ENCODE peak calls at places on chromosomes 13 and 19, in nine cellular contexts. E is H1, Y is HepG2, D is sigmoid colon, U is transverse colon, J is tibial nerve, W is GM12878, Z is stomach, F is SK-N-SH. O is an unnamed sample. For H3K36me3, the result is how much of the 10 kb centered on the place peaks cover.

GRCh38 chr13:110746443-110746842 is 32.9 kb downstream of the ING1 start:
- DNase-seq in E (no peak), Y (no peak), Z (no peak), D (no peak), F (no peak), J (no peak), W (no peak), U (no peak), O (no peak)

GRCh38 chr13:52450793-52451116 is 321 bp upstream of the VPS36 start:
- DNase-seq in J (no peak), E (no peak), Y (no peak), D (no peak), U (no peak), W (no peak), Z (no peak), F (no peak), O (no peak)

GRCh38 chr19:48633148-48634035 is 3.8 kb downstream of the DBP start:
- DNase-seq in D (no peak), W (no peak), F (no peak), Z (no peak), U (peak), Y (no peak), E (no peak), J (no peak), O (peak)

GRCh38 chr13:101626925-101627555 is 174.6 kb downstream of the ITGBL1 start:
- DNase-seq in J (no peak), D (no peak), E (no peak), Y (no peak), U (no peak), W (peak), F (no peak), Z (no peak), O (no peak)

GRCh38 chr13:33508060-33508459 is 222.5 kb upstream of the STARD13 start:
- DNase-seq in E (no peak), J (no peak), W (no peak), D (no peak), U (no peak), Y (no peak), Z (no peak), F (no peak), O (no peak)

GRCh38 chr19:47110521-47111080 is 3.0 kb downstream of the ZC3H4 start:
- DNase-seq in Z (no peak), E (no peak), F (no peak), D (no peak), Y (no peak), U (no peak), J (no peak), W (no peak), O (peak)

GRCh38 chr13:46401432-46401831 is 14.4 kb upstream of the RUBCNL start:
- DNase-seq in U (no peak), Z (no peak), W (no peak), D (no peak), Y (no peak), F (no peak), J (no peak), E (no peak), O (no peak)

GRCh38 chr13:47033216-47033615 is 136.4 kb upstream of the HTR2A start:
- DNase-seq in W (no peak), Y (no peak), D (no peak), F (no peak), E (no peak), Z (no peak), J (no peak), U (no peak), O (no peak)

GRCh38 chr13:26440111-26440510 is 117.4 kb upstream of the WASF3 start:
- DNase-seq in E (no peak), J (no peak), D (no peak), Z (no peak), F (no peak), W (no peak), U (no peak), Y (no peak), O (no peak)

GRCh38 chr13:110680852-110681251 is 25.1 kb downstream of the CARS2 start:
- DNase-seq in U (no peak), Y (peak), E (peak), Z (no peak), F (peak), W (no peak), J (no peak), D (no peak), O (no peak)

GRCh38 chr19:16587031-16588023 is 15.1 kb upstream of the SLC35E1 start:
- DNase-seq in D (no peak), J (peak), U (peak), F (no peak), Z (no peak), E (no peak), W (peak), Y (no peak), O (no peak)

GRCh38 chr19:54541712-54542111 is 31.9 kb upstream of the LILRA2 start:
- DNase-seq in E (no peak), W (no peak), Z (no peak), U (no peak), J (no peak), Y (no peak), F (no peak), D (no peak), O (no peak)

GRCh38 chr13:95115525-95115924 is 185.7 kb downstream of the ABCC4 start:
- DNase-seq in F (no peak), E (no peak), D (no peak), W (no peak), Z (peak), U (peak), J (no peak), Y (no peak), O (peak)

GRCh38 chr19:7868671-7869452 is 5.3 kb downstream of the PRR36 start:
- DNase-seq in W (peak), U (peak), F (peak), Y (peak), J (peak), Z (peak), E (peak), D (no peak), O (peak)

GRCh38 chr13:112664501-112665203 is 25.2 kb upstream of the ATP11A start:
- DNase-seq in Z (no peak), E (no peak), F (no peak), Y (no peak), U (no peak), J (no peak), D (no peak), W (no peak), O (no peak)

GRCh38 chr19:43560687-43561086 is 14.6 kb downstream of the XRCC1 start:
- DNase-seq in E (no peak), Z (no peak), D (no peak), W (no peak), J (no peak), F (no peak), Y (peak), U (no peak), O (no peak)

GRCh38 chr13:40470665-40471064 is 195.8 kb downstream of the FOXO1 start:
- DNase-seq in J (peak), F (no peak), E (no peak), Y (no peak), Z (no peak), W (no peak), D (no peak), U (no peak), O (no peak)

GRCh38 chr13:42880241-42880640 is 98.9 kb downstream of the FAM216B start:
- DNase-seq in W (no peak), E (no peak), Z (no peak), J (no peak), U (no peak), D (no peak), Y (no peak), F (no peak), O (no peak)

GRCh38 chr13:46668302-46668720 is 115.3 kb downstream of the LRCH1 start:
- DNase-seq in E (no peak), J (peak), F (no peak), D (peak), W (no peak), Z (no peak), U (no peak), Y (no peak), O (no peak)

GRCh38 chr13:33026489-33027152 is 10.4 kb downstream of the KL start:
- DNase-seq in E (no peak), Z (no peak), U (no peak), F (no peak), W (no peak), J (no peak), Y (no peak), D (no peak), O (no peak)

GRCh38 chr19:53912653-53913052 is 3.6 kb downstream of the CACNG7 start:
- DNase-seq in W (no peak), D (no peak), E (peak), F (peak), Z (no peak), U (no peak), J (no peak), Y (no peak), O (no peak)

GRCh38 chr13:111367340-111367739 is 46.9 kb downstream of the TEX29 start:
- DNase-seq in J (peak), U (no peak), D (no peak), Z (no peak), F (no peak), W (no peak), Y (no peak), E (peak), O (no peak)

GRCh38 chr13:33263484-33263883 is 22.1 kb downstream of the STARD13 start:
- DNase-seq in Y (no peak), F (no peak), D (no peak), E (no peak), U (no peak), Z (no peak), W (no peak), J (no peak), O (no peak)

GRCh38 chr19:54551950-54552912 is 21.4 kb upstream of the LILRA2 start:
- DNase-seq in Z (no peak), E (no peak), U (peak), F (no peak), D (no peak), Y (no peak), J (peak), W (peak), O (no peak)

GRCh38 chr13:46961719-46962118 is 64.9 kb upstream of the HTR2A start:
- DNase-seq in E (no peak), W (peak), D (no peak), F (no peak), Y (no peak), J (no peak), U (no peak), Z (no peak), O (no peak)

GRCh38 chr19:16073988-16074387 is 2.3 kb upstream of the TPM4 start:
- DNase-seq in Z (no peak), J (no peak), E (peak), F (no peak), W (no peak), Y (no peak), U (no peak), D (peak), O (no peak)

GRCh38 chr19:7657047-7657779 is 11.6 kb upstream of the RETN start:
- DNase-seq in D (no peak), F (no peak), Y (no peak), U (no peak), E (no peak), W (no peak), Z (no peak), J (no peak), O (no peak)

GRCh38 chr19:45404557-45405434 is at the start of gene PPP1R13L:
- DNase-seq in J (no peak), Y (peak), E (peak), F (peak), W (peak), D (peak), Z (peak), U (peak), O (peak)

DNA sequence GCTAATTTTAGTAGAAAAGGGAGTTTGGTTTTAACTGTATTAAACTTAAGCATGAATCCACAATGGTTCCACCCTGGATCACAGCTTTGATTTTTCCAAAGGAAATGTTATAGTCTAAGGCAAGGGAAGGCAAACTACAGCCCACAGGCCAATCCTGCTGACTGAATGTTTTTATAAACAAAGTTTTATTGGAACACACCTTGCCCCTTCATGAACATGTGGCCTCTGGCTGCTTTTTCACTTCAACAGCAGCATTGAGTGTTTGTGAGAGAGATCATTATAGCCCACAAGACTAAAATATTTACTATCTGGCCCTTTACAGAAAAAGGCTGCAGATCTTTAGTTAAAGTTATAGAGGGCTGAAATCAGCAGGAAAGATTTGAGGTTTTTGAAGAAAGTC is 198.7 kb downstream of the IRS2 start:
- DNase-seq in W (no peak), Z (no peak), J (no peak), U (no peak), E (no peak), F (no peak), D (no peak), Y (no peak), O (no peak)
- TF ChIP-seq EP300 in W (no peak), Z (no peak), J (no peak), U (no peak), E (no peak), F (no peak), D (no peak), Y (no peak), O (no peak)

GRCh38 chr13:105612541-105612940 is 922.9 kb downstream of the EFNB2 start:
- DNase-seq in Z (no peak), Y (no peak), W (no peak), J (no peak), D (no peak), U (no peak), F (no peak), E (no peak), O (no peak)

GRCh38 chr13:105608132-105608531 is 927.3 kb downstream of the EFNB2 start:
- DNase-seq in J (no peak), Y (no peak), U (no peak), D (no peak), E (no peak), F (no peak), W (no peak), Z (no peak), O (no peak)

GRCh38 chr13:105616313-105617075 is 919.0 kb downstream of the EFNB2 start:
- DNase-seq in U (no peak), Y (no peak), D (no peak), J (no peak), E (no peak), W (no peak), F (no peak), Z (no peak), O (no peak)

GRCh38 chr13:105611424-105611823 is 924.0 kb downstream of the EFNB2 start:
- DNase-seq in J (no peak), E (no peak), Z (no peak), D (no peak), U (no peak), F (no peak), W (no peak), Y (no peak), O (no peak)
- H3K27ac ChIP-seq in J (no peak), E (no peak), Z (no peak), D (no peak), U (no peak), F (no peak), W (no peak), Y (no peak), O (no peak)

GRCh38 chr13:19737844-19738557 is 44.7 kb downstream of the PSPC1 start:
- DNase-seq in E (no peak), U (no peak), W (no peak), D (no peak), F (no peak), Z (no peak), J (no peak), Y (no peak), O (no peak)

GRCh38 chr13:19742651-19743050 is 40.1 kb downstream of the PSPC1 start:
- DNase-seq in D (no peak), E (no peak), F (no peak), W (no peak), U (no peak), Z (no peak), Y (no peak), J (no peak), O (no peak)
- H3K36me3 ChIP-seq in D (under half), E (under half), F (half or more), W (under half), U (under half), Z (half or more), Y (half or more), J (under half), O (under half)

DNA sequence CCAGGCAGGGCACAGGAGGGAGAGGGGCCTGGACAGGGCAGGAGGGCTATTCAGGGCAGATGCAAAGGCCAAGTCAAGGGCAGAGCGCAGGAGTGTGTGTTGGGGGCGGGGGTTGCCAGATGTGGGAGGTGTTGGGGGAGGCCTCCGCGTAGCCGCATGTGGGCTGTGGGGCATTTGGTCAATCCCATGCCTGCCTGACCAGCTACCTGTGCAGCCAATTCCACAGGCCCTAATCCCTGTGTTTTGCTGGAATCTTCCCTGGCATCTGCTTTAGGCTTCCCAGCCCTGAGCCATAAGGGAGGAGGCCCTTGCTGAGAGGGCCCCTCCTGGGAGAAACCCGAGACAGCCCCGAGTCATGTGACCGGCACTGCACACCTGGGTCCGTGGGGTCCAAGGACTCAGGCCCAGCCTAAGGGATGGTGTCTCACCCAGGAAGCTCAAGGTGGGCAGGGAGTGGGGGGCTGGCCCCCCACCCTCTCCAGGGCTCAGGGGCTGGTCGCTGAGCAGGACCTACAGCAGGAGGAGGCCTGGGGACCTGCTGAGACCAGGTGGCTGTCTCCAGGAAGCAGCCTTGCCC is 20.3 kb downstream of the RFX1 start:
- DNase-seq in D (no peak), E (no peak), W (no peak), F (no peak), U (no peak), J (no peak), Z (no peak), Y (no peak), O (peak)
- TF ChIP-seq EP300 in D (no peak), E (no peak), W (no peak), F (no peak), U (no peak), J (no peak), Z (no peak), Y (no peak), O (no peak)

DNA sequence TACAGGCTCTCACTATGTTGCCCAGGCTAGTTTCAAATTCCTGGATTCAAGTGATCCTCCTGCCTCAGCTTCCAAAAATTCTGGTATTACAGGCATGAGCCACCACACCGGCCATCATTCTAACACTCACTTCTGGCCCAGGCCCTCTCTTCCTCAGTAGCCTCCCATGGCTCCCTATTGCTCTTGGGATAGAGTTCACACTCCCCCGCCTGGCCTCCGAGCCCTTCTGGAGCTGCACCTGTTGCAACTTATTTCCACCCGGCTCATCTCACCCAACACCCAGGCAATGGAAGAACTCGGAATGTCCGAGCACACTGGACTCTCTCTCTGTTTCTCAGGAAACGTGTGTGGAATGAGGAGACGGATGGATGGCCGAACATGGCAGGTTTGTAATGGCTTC is 9.0 kb upstream of the SBK3 start:
- DNase-seq in W (no peak), Y (no peak), F (no peak), J (no peak), U (no peak), D (no peak), Z (no peak), E (no peak), O (no peak)
- H3K27ac ChIP-seq in W (no peak), Y (no peak), F (no peak), J (no peak), U (no peak), D (no peak), Z (peak), E (no peak), O (no peak)

GRCh38 chr19:23222998-23223652 is 27.1 kb downstream of the ZNF724 start:
- DNase-seq in U (no peak), J (no peak), E (no peak), Y (peak), F (no peak), W (no peak), D (no peak), Z (no peak), O (no peak)
- H3K36me3 ChIP-seq in U (under half), J (under half), E (half or more), Y (under half), F (half or more), W (under half), D (under half), Z (half or more), O (under half)